ENCODE peak calls at places on chromosomes 12 and 14, in seven cellular contexts. A is NCI-H1417 treated with DMSO at 0.1 percent for 48 hours; Z is RWPE1; C is EH; P is astrocyte of the spinal cord; N is effector memory CD8-positive, alpha-beta T cell; J is stimulated activated CD8-positive, alpha-beta memory T cell treated with anti-CD3 and anti-CD28 coated beads, Interleukin-4, amount 100 ng/mL, for 1 hour. D is an unnamed sample.
A peak's percentile ranks its signal among the peaks of the same experiment; 100 is the strongest.

GRCh38 chr14:65228436-65228835 is 126.1 kb upstream of the MAX start:
- DNase-seq in A (no peak), Z (no peak), C (no peak), P (no peak), N (no peak), J (no peak), D (no peak)

GRCh38 chr14:64806862-64807495 is 72.7 kb downstream of the SPTB start:
- DNase-seq in A (no peak), Z (no peak), C (peak; percentile 34), P (no peak), N (no peak), J (no peak), D (no peak)

GRCh38 chr12:97375310-97375709 is 87.3 kb upstream of the RMST start:
- DNase-seq in A (no peak), Z (no peak), C (no peak), P (no peak), N (no peak), J (no peak), D (no peak)

GRCh38 chr12:22876262-22876661 is 251.3 kb downstream of the ETNK1 start:
- DNase-seq in A (no peak), Z (no peak), C (no peak), P (no peak), N (no peak), J (no peak), D (no peak)

GRCh38 chr14:99891900-99892299 is 98.7 kb downstream of the EML1 start:
- DNase-seq in A (no peak), Z (no peak), C (no peak), P (no peak), N (no peak), J (no peak), D (no peak)

GRCh38 chr12:112325648-112326207 is 56.5 kb downstream of the HECTD4 start:
- DNase-seq in A (no peak), Z (no peak), C (no peak), P (no peak), N (no peak), J (no peak), D (no peak)

GRCh38 chr14:31829256-31829923 is 247.7 kb upstream of the ARHGAP5 start:
- DNase-seq in A (no peak), Z (peak; percentile 25), C (peak; percentile 70), P (peak; percentile 82), N (no peak), J (no peak), D (no peak)

GRCh38 chr12:54390668-54391551 is 6.4 kb upstream of the ZNF385A start:
- DNase-seq in A (no peak), Z (peak; percentile 86), C (no peak), P (no peak), N (peak; percentile 62), J (peak; percentile 38), D (peak; percentile 65)

GRCh38 chr14:59961518-59962062 is 41.6 kb downstream of the LRRC9 start:
- DNase-seq in A (no peak), Z (no peak), C (no peak), P (no peak), N (no peak), J (no peak), D (no peak)

GRCh38 chr14:30874120-30874998 is at the start of gene COCH:
- DNase-seq in A (peak; percentile 42), Z (no peak), C (peak; percentile 21), P (no peak), N (no peak), J (no peak), D (no peak)

GRCh38 chr14:91961297-91962220 is 14.1 kb upstream of the FBLN5 start:
- DNase-seq in A (no peak), Z (no peak), C (no peak), P (no peak), N (no peak), J (no peak), D (no peak)

GRCh38 chr14:31926123-31926522 is 151.0 kb upstream of the ARHGAP5 start:
- DNase-seq in A (no peak), Z (no peak), C (peak; percentile 47), P (peak; percentile 46), N (peak; percentile 3), J (no peak), D (peak; percentile 23)

GRCh38 chr12:114691196-114691595 is 7.2 kb upstream of the TBX3 start:
- DNase-seq in A (no peak), Z (no peak), C (peak; percentile 64), P (no peak), N (no peak), J (no peak), D (no peak)

GRCh38 chr12:3017281-3017680 is 58.1 kb downstream of the TEAD4 start:
- DNase-seq in A (no peak), Z (no peak), C (no peak), P (no peak), N (no peak), J (no peak), D (no peak)

GRCh38 chr12:55818886-55819285 is 1.0 kb downstream of the ORMDL2 start:
- DNase-seq in A (no peak), Z (no peak), C (peak; percentile 11), P (no peak), N (no peak), J (no peak), D (no peak)

GRCh38 chr14:32809255-32809654 is 129.4 kb upstream of the NPAS3 start:
- DNase-seq in A (no peak), Z (no peak), C (no peak), P (no peak), N (no peak), J (no peak), D (no peak)

GRCh38 chr12:115257791-115258190 is 573.8 kb upstream of the TBX3 start:
- DNase-seq in A (no peak), Z (peak; percentile 87), C (peak; percentile 77), P (no peak), N (no peak), J (no peak), D (no peak)

GRCh38 chr14:96056509-96057422 is 17.6 kb downstream of the C14orf132 start:
- DNase-seq in A (no peak), Z (peak; percentile 46), C (no peak), P (no peak), N (no peak), J (no peak), D (no peak)

GRCh38 chr12:16359512-16360491 is 12.4 kb downstream of the MGST1 start:
- DNase-seq in A (no peak), Z (peak; percentile 26), C (peak; percentile 61), P (peak; percentile 38), N (no peak), J (no peak), D (peak; percentile 1)

GRCh38 chr14:55399183-55399582 is 12.4 kb downstream of the ATG14 start:
- DNase-seq in A (no peak), Z (no peak), C (no peak), P (no peak), N (no peak), J (no peak), D (no peak)

GRCh38 chr12:124542021-124542941 is 25.1 kb downstream of the NCOR2 start:
- DNase-seq in A (no peak), Z (no peak), C (no peak), P (no peak), N (no peak), J (no peak), D (no peak)

GRCh38 chr14:91036741-91037469 is 23.5 kb downstream of the RPS6KA5 start:
- DNase-seq in A (no peak), Z (no peak), C (no peak), P (no peak), N (no peak), J (no peak), D (no peak)

GRCh38 chr12:68506619-68507018 is 104.1 kb upstream of the RAP1B start:
- DNase-seq in A (no peak), Z (no peak), C (no peak), P (no peak), N (no peak), J (no peak), D (no peak)

GRCh38 chr12:115194448-115194847 is 510.5 kb upstream of the TBX3 start:
- DNase-seq in A (no peak), Z (no peak), C (no peak), P (no peak), N (no peak), J (no peak), D (no peak)

GRCh38 chr12:78863482-78864427 is 819 bp upstream of the SYT1 start:
- DNase-seq in A (peak; percentile 81), Z (peak; percentile 71), C (peak; percentile 24), P (peak; percentile 73), N (no peak), J (no peak), D (no peak)

GRCh38 chr12:51695241-51696010 is 104.4 kb downstream of the SCN8A start:
- DNase-seq in A (no peak), Z (no peak), C (peak; percentile 66), P (no peak), N (no peak), J (no peak), D (no peak)

GRCh38 chr12:49126852-49127763 is 4.1 kb downstream of the TUBA1B start:
- DNase-seq in A (no peak), Z (no peak), C (no peak), P (no peak), N (no peak), J (no peak), D (no peak)

GRCh38 chr12:43812926-43813325 is 6.8 kb upstream of the TWF1 start:
- DNase-seq in A (no peak), Z (peak; percentile 34), C (peak; percentile 25), P (no peak), N (no peak), J (no peak), D (no peak)

GRCh38 chr12:57474862-57475261 is 4.8 kb downstream of the ARHGAP9 start:
- DNase-seq in A (no peak), Z (no peak), C (no peak), P (no peak), N (no peak), J (no peak), D (no peak)

GRCh38 chr14:99479160-99479902 is 1.3 kb downstream of the SETD3 start:
- DNase-seq in A (no peak), Z (no peak), C (no peak), P (peak; percentile 17), N (no peak), J (no peak), D (no peak)

D was measured in GDM1.